ENCODE peak calls at places on chromosomes 3 and 15, in ten cellular contexts. R is tibial nerve, E is stomach, Q is HCT116, M is IMR-90, F is sigmoid colon, W is heart left ventricle, X is suprapubic skin, L is upper lobe of left lung, K is lower leg skin. C is an unnamed sample.

GRCh38 chr3:123535580-123535979 is 49.3 kb downstream of the HACD2 start:
- DNase-seq in R (no peak), E (no peak), Q (no peak), M (peak), F (no peak), W (no peak), X (no peak), L (no peak), K (no peak), C (no peak)

GRCh38 chr15:74176262-74177208 is 3.0 kb downstream of the ISLR start:
- DNase-seq in R (no peak), E (no peak), Q (no peak), M (no peak), F (peak), W (no peak), X (peak), L (no peak), K (no peak), C (no peak)

GRCh38 chr3:162718697-162719096 is 1222.1 kb downstream of the OTOL1 start:
- DNase-seq in R (no peak), E (no peak), Q (no peak), M (no peak), F (no peak), W (no peak), X (no peak), L (no peak), K (no peak), C (no peak)

GRCh38 chr3:59609967-59610366 is 560.1 kb upstream of the CFAP20DC start:
- DNase-seq in R (no peak), E (no peak), Q (no peak), M (no peak), F (peak), W (peak), X (no peak), L (no peak), K (peak), C (no peak)

GRCh38 chr3:179146911-179147570 is 1.1 kb upstream of the PIK3CA start:
- DNase-seq in R (no peak), E (no peak), Q (peak), M (peak), F (no peak), W (no peak), X (no peak), L (no peak), K (peak), C (no peak)

GRCh38 chr15:80031841-80032240 is 27.6 kb upstream of the ZFAND6 start:
- DNase-seq in R (no peak), E (no peak), Q (no peak), M (no peak), F (no peak), W (no peak), X (peak), L (no peak), K (peak), C (no peak)

GRCh38 chr3:11290743-11291680 is 18.8 kb downstream of the ATG7 start:
- DNase-seq in R (no peak), E (no peak), Q (no peak), M (peak), F (no peak), W (no peak), X (no peak), L (no peak), K (no peak), C (no peak)

GRCh38 chr3:129525341-129525968 is 3.0 kb upstream of the RHO start:
- DNase-seq in R (no peak), E (no peak), Q (no peak), M (peak), F (no peak), W (no peak), X (no peak), L (peak), K (no peak), C (no peak)

GRCh38 chr3:172140499-172141391 is 101.4 kb downstream of the FNDC3B start:
- DNase-seq in R (no peak), E (no peak), Q (no peak), M (peak), F (peak), W (no peak), X (no peak), L (peak), K (no peak), C (peak)

GRCh38 chr15:87741350-87741749 is 515.2 kb downstream of the NTRK3 start:
- DNase-seq in R (no peak), E (no peak), Q (no peak), M (no peak), F (no peak), W (no peak), X (no peak), L (no peak), K (no peak), C (no peak)

GRCh38 chr15:89912674-89913396 is at the start of gene ARPIN:
- DNase-seq in R (no peak), E (peak), Q (no peak), M (peak), F (peak), W (peak), X (peak), L (peak), K (peak), C (peak)

GRCh38 chr3:66989860-66990696 is 8.0 kb upstream of the KBTBD8 start:
- DNase-seq in R (no peak), E (no peak), Q (peak), M (no peak), F (no peak), W (no peak), X (no peak), L (no peak), K (no peak), C (no peak)

GRCh38 chr3:24195504-24196230 is 250.6 kb downstream of the NR1D2 start:
- DNase-seq in R (no peak), E (no peak), Q (no peak), M (no peak), F (no peak), W (no peak), X (no peak), L (no peak), K (no peak), C (no peak)

GRCh38 chr3:160801386-160802118 is 45.5 kb downstream of the PPM1L start:
- DNase-seq in R (peak), E (peak), Q (no peak), M (peak), F (peak), W (no peak), X (peak), L (peak), K (peak), C (no peak)

GRCh38 chr3:117756580-117756979 is 1047.0 kb downstream of the TUSC7 start:
- DNase-seq in R (no peak), E (no peak), Q (no peak), M (peak), F (no peak), W (no peak), X (no peak), L (no peak), K (no peak), C (no peak)

GRCh38 chr15:98280576-98280975 is 320.1 kb downstream of the ARRDC4 start:
- DNase-seq in R (no peak), E (no peak), Q (no peak), M (no peak), F (no peak), W (no peak), X (peak), L (no peak), K (no peak), C (no peak)

DNA sequence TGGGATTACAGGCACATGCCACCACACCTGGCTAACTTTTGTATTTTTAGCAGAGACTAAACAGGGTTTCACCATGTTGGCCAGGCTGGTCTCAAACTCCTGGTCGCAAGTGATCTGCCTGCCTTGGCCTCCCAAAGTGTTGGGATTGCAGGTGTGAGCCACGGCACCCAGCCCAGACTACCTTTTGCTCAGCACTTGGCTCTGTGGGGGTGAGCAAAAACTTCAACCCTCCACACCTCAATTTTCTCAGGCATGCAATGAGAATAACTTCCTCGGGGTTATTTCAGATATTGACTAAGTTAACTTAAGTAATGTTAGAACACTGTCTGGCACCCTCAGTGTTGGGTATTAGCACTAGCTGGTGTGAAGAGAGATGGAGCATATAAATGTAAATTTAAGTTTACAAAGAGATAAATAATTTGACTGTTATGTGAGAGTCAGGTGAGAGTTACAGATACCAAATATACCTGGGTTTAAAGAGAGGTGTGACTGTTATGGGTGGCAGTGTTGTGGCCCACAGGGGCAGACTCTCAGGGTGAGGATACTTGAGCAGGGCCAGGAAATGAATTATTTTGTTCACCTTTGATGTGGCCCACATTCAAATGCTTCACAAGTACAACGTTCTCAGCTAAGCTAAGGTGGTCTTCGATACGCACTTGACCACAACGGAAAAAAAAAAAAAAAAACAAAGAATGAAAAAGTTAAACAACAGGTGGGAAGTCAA is 29.0 kb downstream of the CPOX start:
- DNase-seq in R (no peak), E (no peak), Q (no peak), M (no peak), F (no peak), W (no peak), X (no peak), L (no peak), K (no peak), C (no peak)
- TF ChIP-seq POLR2A in R (no peak), E (no peak), Q (no peak), M (no peak), F (no peak), W (no peak), X (no peak), L (no peak), K (no peak), C (no peak)

GRCh38 chr15:70892912-70893560 is 410 bp downstream of the LRRC49 start:
- DNase-seq in R (no peak), E (no peak), Q (no peak), M (peak), F (no peak), W (no peak), X (no peak), L (peak), K (no peak), C (no peak)
- H3K4me3 ChIP-seq in R (peak), E (peak), Q (peak), M (peak), F (peak), W (peak), X (peak), L (peak), K (peak), C (peak)

GRCh38 chr15:45165536-45165935 is 22.2 kb downstream of the SHF start:
- DNase-seq in R (no peak), E (no peak), Q (no peak), M (no peak), F (no peak), W (no peak), X (no peak), L (no peak), K (no peak), C (no peak)

GRCh38 chr15:45168286-45168685 is 19.5 kb downstream of the SHF start:
- DNase-seq in R (no peak), E (no peak), Q (no peak), M (no peak), F (no peak), W (no peak), X (no peak), L (no peak), K (no peak), C (no peak)

GRCh38 chr15:45168751-45169551 is 18.8 kb downstream of the SHF start:
- DNase-seq in R (no peak), E (no peak), Q (no peak), M (no peak), F (no peak), W (no peak), X (no peak), L (no peak), K (no peak), C (no peak)

GRCh38 chr15:45167631-45168205 is 20.0 kb downstream of the SHF start:
- DNase-seq in R (no peak), E (no peak), Q (no peak), M (no peak), F (no peak), W (no peak), X (no peak), L (no peak), K (no peak), C (no peak)

DNA sequence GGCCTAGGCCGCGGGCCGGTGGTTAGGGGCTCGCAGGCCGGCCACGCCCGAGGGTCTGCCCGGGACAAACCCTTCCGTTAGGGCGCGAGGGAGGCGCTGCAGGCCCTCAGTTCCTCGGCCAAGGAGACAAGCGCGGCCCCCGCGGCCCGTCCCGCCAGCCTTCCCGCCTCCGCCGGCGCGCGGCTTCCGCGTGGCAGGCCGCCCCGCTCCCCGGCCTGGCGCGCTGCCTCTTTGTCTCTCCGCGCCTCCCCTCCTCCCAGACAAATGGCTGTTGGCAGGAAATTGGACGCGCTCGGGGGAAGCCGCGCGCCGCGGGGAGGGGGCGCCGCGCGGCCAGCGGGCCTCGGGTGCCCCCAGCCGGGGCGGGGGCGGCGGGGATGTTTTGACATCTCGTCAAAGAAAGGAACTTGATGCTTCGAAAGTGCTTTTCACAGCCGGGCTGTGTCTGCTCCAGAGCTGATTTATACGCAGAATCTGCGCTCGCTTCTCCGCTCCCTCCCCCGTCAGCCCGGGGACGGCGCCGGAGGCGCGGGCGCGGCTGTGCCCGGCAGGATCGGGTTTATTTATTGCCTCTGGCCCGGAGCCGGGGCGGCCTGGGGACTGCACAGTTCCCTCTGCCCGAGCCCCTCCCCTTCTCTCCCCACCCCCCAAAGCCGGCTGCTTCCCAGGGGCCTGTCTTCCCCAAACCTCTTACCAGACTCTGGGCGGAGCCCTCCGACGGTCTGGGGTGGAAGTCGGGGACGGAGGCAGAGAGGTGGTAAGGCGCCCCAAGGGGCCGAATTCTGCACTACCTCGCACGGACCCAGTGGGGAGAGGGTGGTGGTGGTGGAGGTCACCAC is 20.8 kb downstream of the SHF start:
- DNase-seq in R (peak), E (peak), Q (peak), M (peak), F (peak), W (peak), X (peak), L (peak), K (peak), C (peak)
- TF ChIP-seq POLR2A in R (peak), E (no peak), Q (no peak), M (peak), F (no peak), W (no peak), X (no peak), L (peak), K (no peak), C (peak)

DNA sequence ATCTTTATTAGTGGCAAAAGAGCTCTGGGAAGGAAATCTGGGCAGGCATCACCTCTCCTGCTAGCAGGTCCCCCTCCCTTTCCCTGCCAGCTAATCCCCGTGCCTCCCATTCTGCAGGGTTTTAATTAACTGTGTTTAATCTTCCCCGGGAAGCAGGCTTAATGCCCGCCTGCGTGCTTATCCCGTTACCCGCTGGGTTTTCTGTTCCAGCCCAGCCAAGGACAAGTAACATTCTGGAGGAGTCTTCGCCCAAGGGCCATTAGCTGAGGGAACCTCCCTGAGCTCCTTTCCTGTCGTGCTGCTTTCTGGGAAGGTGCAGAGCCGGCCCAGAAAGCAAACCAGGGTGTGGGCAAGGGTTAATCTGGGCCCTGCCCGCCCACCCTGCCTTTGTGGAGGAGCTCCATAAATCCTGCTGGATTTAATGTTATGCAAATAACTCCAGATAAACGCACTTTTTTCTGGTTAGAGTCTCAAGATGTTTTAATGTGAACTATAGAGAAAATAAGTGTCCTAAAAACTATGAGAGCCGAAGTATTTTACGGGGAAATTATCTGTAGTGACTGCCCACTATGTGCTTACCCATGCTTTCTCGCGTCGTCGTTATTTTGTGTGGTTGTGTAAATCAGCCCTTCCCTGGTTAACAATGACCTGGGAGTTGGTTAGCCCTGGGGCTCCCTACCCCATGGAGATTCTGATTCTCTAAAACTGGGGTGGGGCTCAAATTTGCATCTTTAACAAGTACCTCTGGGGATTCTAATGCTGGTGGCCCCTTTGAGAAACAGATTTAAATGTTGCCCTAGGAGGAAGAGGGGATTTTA is 25.9 kb downstream of the TRIM71 start:
- DNase-seq in R (no peak), E (no peak), Q (no peak), M (no peak), F (no peak), W (no peak), X (no peak), L (no peak), K (no peak), C (no peak)
- H3K4me3 ChIP-seq in R (no peak), E (no peak), Q (no peak), M (no peak), F (no peak), W (no peak), X (no peak), L (no peak), K (no peak), C (no peak)

GRCh38 chr3:53116956-53117355 is 13.3 kb downstream of the RFT1 start:
- DNase-seq in R (no peak), E (no peak), Q (no peak), M (no peak), F (no peak), W (no peak), X (no peak), L (no peak), K (no peak), C (no peak)

GRCh38 chr3:53109822-53110771 is 20.1 kb downstream of the RFT1 start:
- DNase-seq in R (no peak), E (peak), Q (peak), M (peak), F (peak), W (no peak), X (no peak), L (peak), K (peak), C (peak)

GRCh38 chr3:53114412-53115074 is 15.7 kb downstream of the RFT1 start:
- DNase-seq in R (no peak), E (no peak), Q (no peak), M (peak), F (no peak), W (no peak), X (no peak), L (no peak), K (no peak), C (no peak)

GRCh38 chr3:53113293-53114010 is 16.8 kb downstream of the RFT1 start:
- DNase-seq in R (no peak), E (no peak), Q (no peak), M (no peak), F (peak), W (peak), X (no peak), L (no peak), K (no peak), C (no peak)

DNA sequence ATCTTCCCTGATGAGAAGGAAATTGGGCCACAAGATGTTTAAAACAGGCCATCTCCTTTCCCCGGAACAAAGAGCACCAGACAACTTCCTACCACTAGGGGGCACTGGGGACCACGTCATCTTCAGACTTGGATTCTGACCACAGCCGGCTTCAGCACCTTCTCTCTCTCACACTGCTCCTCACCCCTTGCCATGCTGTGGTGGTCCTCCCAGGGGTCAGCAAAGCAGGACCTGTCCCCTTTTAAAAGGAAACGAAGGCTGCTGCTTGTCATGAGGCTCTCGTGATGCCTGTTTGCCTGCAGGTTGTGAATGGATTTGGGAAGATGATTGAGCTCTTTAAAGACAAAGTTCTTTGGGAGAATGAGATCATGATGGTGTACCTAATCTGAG is 16.2 kb downstream of the RFT1 start:
- DNase-seq in R (peak), E (peak), Q (peak), M (peak), F (peak), W (peak), X (peak), L (peak), K (peak), C (peak)
- TF ChIP-seq POLR2A in R (no peak), E (no peak), Q (no peak), M (no peak), F (no peak), W (no peak), X (no peak), L (no peak), K (no peak), C (no peak)

GRCh38 chr15:49424954-49425353 is 1.9 kb downstream of the FGF7 start:
- DNase-seq in R (no peak), E (no peak), Q (no peak), M (peak), F (no peak), W (no peak), X (no peak), L (no peak), K (no peak), C (no peak)

GRCh38 chr15:49423906-49424520 is 971 bp downstream of the FGF7 start:
- DNase-seq in R (no peak), E (no peak), Q (no peak), M (no peak), F (no peak), W (no peak), X (no peak), L (no peak), K (no peak), C (no peak)

GRCh38 chr15:49427369-49427768 is 4.3 kb downstream of the FGF7 start:
- DNase-seq in R (no peak), E (no peak), Q (no peak), M (no peak), F (no peak), W (no peak), X (no peak), L (no peak), K (no peak), C (no peak)

GRCh38 chr15:49430046-49430445 is 7.0 kb downstream of the FGF7 start:
- DNase-seq in R (no peak), E (no peak), Q (no peak), M (no peak), F (no peak), W (no peak), X (no peak), L (no peak), K (no peak), C (no peak)

GRCh38 chr15:49428392-49429095 is 5.5 kb downstream of the FGF7 start:
- DNase-seq in R (no peak), E (no peak), Q (no peak), M (peak), F (no peak), W (peak), X (no peak), L (no peak), K (peak), C (no peak)
- H3K4me3 ChIP-seq in R (peak), E (peak), Q (no peak), M (peak), F (peak), W (peak), X (peak), L (no peak), K (no peak), C (peak)

C was measured in breast epithelium.